ENCODE peak calls at places on chromosomes 1 and 21, in six cellular contexts. One of them, this sample, is unnamed.

GRCh38 chr1:16371725-16372124 is 4.7 kb downstream of the SZRD1 start:
- DNase-seq in CD4-positive, alpha-beta memory T cell: no peak
- DNase-seq in HT1080: peak; percentile 87
- DNase-seq in activated naive CD4-positive, alpha-beta T cell treated with Interleukin-2 at 50 U/mL for 16 hours: no peak
- DNase-seq in H9: no peak
- DNase-seq in AG10803: peak; percentile 69
- DNase-seq in this sample: no peak

GRCh38 chr1:6587261-6588005 is 7.6 kb downstream of the ZBTB48 start:
- DNase-seq in CD4-positive, alpha-beta memory T cell: no peak
- DNase-seq in activated naive CD4-positive, alpha-beta T cell treated with Interleukin-2 at 50 U/mL for 16 hours: no peak
- DNase-seq in H9: no peak
- DNase-seq in AG10803: no peak
- DNase-seq in HT1080: peak; percentile 28
- DNase-seq in this sample: no peak

GRCh38 chr1:51792864-51793263 is 85.7 kb downstream of the NRDC start:
- DNase-seq in HT1080: peak; percentile 69
- DNase-seq in activated naive CD4-positive, alpha-beta T cell treated with Interleukin-2 at 50 U/mL for 16 hours: no peak
- DNase-seq in H9: no peak
- DNase-seq in CD4-positive, alpha-beta memory T cell: no peak
- DNase-seq in AG10803: peak; percentile 65
- DNase-seq in this sample: no peak

GRCh38 chr1:100400332-100400933 is 48.1 kb downstream of the CDC14A start:
- DNase-seq in H9: peak; percentile 41
- DNase-seq in CD4-positive, alpha-beta memory T cell: peak; percentile 87
- DNase-seq in activated naive CD4-positive, alpha-beta T cell treated with Interleukin-2 at 50 U/mL for 16 hours: peak; percentile 45
- DNase-seq in AG10803: no peak
- DNase-seq in HT1080: peak; percentile 46
- DNase-seq in this sample: no peak

GRCh38 chr1:216193839-216194443 is 229.3 kb downstream of the USH2A start:
- DNase-seq in HT1080: no peak
- DNase-seq in H9: peak; percentile 37
- DNase-seq in AG10803: no peak
- DNase-seq in activated naive CD4-positive, alpha-beta T cell treated with Interleukin-2 at 50 U/mL for 16 hours: no peak
- DNase-seq in CD4-positive, alpha-beta memory T cell: no peak
- DNase-seq in this sample: no peak

GRCh38 chr1:6447016-6447817 is 18.8 kb downstream of the TNFRSF25 start:
- DNase-seq in activated naive CD4-positive, alpha-beta T cell treated with Interleukin-2 at 50 U/mL for 16 hours: no peak
- DNase-seq in CD4-positive, alpha-beta memory T cell: no peak
- DNase-seq in H9: peak; percentile 83
- DNase-seq in AG10803: no peak
- DNase-seq in HT1080: no peak
- DNase-seq in this sample: no peak

GRCh38 chr1:168920456-168921094 is 185.9 kb upstream of the ATP1B1 start:
- DNase-seq in AG10803: peak; percentile 1
- DNase-seq in activated naive CD4-positive, alpha-beta T cell treated with Interleukin-2 at 50 U/mL for 16 hours: no peak
- DNase-seq in H9: no peak
- DNase-seq in HT1080: peak; percentile 55
- DNase-seq in CD4-positive, alpha-beta memory T cell: no peak
- DNase-seq in this sample: no peak

GRCh38 chr1:32242341-32242851 is 4.6 kb upstream of the FAM167B start:
- DNase-seq in activated naive CD4-positive, alpha-beta T cell treated with Interleukin-2 at 50 U/mL for 16 hours: no peak
- DNase-seq in CD4-positive, alpha-beta memory T cell: no peak
- DNase-seq in H9: peak; percentile 50
- DNase-seq in HT1080: no peak
- DNase-seq in AG10803: peak; percentile 32
- DNase-seq in this sample: no peak

GRCh38 chr1:24717867-24718650 is 27.2 kb upstream of the CLIC4 start:
- DNase-seq in activated naive CD4-positive, alpha-beta T cell treated with Interleukin-2 at 50 U/mL for 16 hours: no peak
- DNase-seq in AG10803: no peak
- DNase-seq in HT1080: no peak
- DNase-seq in CD4-positive, alpha-beta memory T cell: no peak
- DNase-seq in H9: no peak
- DNase-seq in this sample: no peak

GRCh38 chr21:43283136-43283924 is 114.5 kb downstream of the CRYAA start:
- DNase-seq in CD4-positive, alpha-beta memory T cell: no peak
- DNase-seq in activated naive CD4-positive, alpha-beta T cell treated with Interleukin-2 at 50 U/mL for 16 hours: no peak
- DNase-seq in AG10803: peak; percentile 14
- DNase-seq in HT1080: no peak
- DNase-seq in H9: no peak
- DNase-seq in this sample: no peak

GRCh38 chr1:3032970-3033794 is 11.9 kb downstream of the ACTRT2 start:
- DNase-seq in activated naive CD4-positive, alpha-beta T cell treated with Interleukin-2 at 50 U/mL for 16 hours: peak; percentile 3
- DNase-seq in HT1080: no peak
- DNase-seq in CD4-positive, alpha-beta memory T cell: peak; percentile 54
- DNase-seq in H9: no peak
- DNase-seq in AG10803: no peak
- DNase-seq in this sample: no peak

GRCh38 chr1:12501661-12502060 is 116.3 kb downstream of the DHRS3 start:
- DNase-seq in H9: no peak
- DNase-seq in AG10803: peak; percentile 63
- DNase-seq in activated naive CD4-positive, alpha-beta T cell treated with Interleukin-2 at 50 U/mL for 16 hours: no peak
- DNase-seq in HT1080: peak; percentile 87
- DNase-seq in CD4-positive, alpha-beta memory T cell: no peak
- DNase-seq in this sample: no peak

GRCh38 chr1:94714552-94714951 is 105.6 kb upstream of the SLC44A3 start:
- DNase-seq in HT1080: no peak
- DNase-seq in CD4-positive, alpha-beta memory T cell: no peak
- DNase-seq in H9: no peak
- DNase-seq in AG10803: no peak
- DNase-seq in activated naive CD4-positive, alpha-beta T cell treated with Interleukin-2 at 50 U/mL for 16 hours: no peak
- DNase-seq in this sample: no peak

GRCh38 chr21:32844653-32845443 is 73.3 kb upstream of the PAXBP1 start:
- DNase-seq in H9: no peak
- DNase-seq in HT1080: peak; percentile 31
- DNase-seq in CD4-positive, alpha-beta memory T cell: no peak
- DNase-seq in AG10803: peak; percentile 94
- DNase-seq in activated naive CD4-positive, alpha-beta T cell treated with Interleukin-2 at 50 U/mL for 16 hours: no peak
- DNase-seq in this sample: no peak

GRCh38 chr1:248782311-248782887 is 26.8 kb upstream of the LYPD8 start:
- DNase-seq in CD4-positive, alpha-beta memory T cell: no peak
- DNase-seq in AG10803: no peak
- DNase-seq in H9: no peak
- DNase-seq in HT1080: no peak
- DNase-seq in activated naive CD4-positive, alpha-beta T cell treated with Interleukin-2 at 50 U/mL for 16 hours: no peak
- DNase-seq in this sample: no peak

GRCh38 chr1:23098463-23099170 is 70.0 kb downstream of the LUZP1 start:
- DNase-seq in H9: peak; percentile 71
- DNase-seq in HT1080: peak; percentile 73
- DNase-seq in CD4-positive, alpha-beta memory T cell: peak; percentile 65
- DNase-seq in AG10803: peak; percentile 71
- DNase-seq in activated naive CD4-positive, alpha-beta T cell treated with Interleukin-2 at 50 U/mL for 16 hours: peak; percentile 60
- DNase-seq in this sample: peak; percentile 44

GRCh38 chr21:45989355-45990048 is 7.9 kb downstream of the COL6A1 start:
- DNase-seq in activated naive CD4-positive, alpha-beta T cell treated with Interleukin-2 at 50 U/mL for 16 hours: no peak
- DNase-seq in AG10803: no peak
- DNase-seq in HT1080: no peak
- DNase-seq in CD4-positive, alpha-beta memory T cell: no peak
- DNase-seq in H9: no peak
- DNase-seq in this sample: no peak

GRCh38 chr1:1703796-1704195 is 11.2 kb upstream of the SLC35E2B start:
- DNase-seq in activated naive CD4-positive, alpha-beta T cell treated with Interleukin-2 at 50 U/mL for 16 hours: no peak
- DNase-seq in CD4-positive, alpha-beta memory T cell: no peak
- DNase-seq in AG10803: no peak
- DNase-seq in H9: no peak
- DNase-seq in HT1080: no peak
- DNase-seq in this sample: no peak

GRCh38 chr1:11535761-11536572 is 57.0 kb downstream of the DISP3 start:
- DNase-seq in CD4-positive, alpha-beta memory T cell: no peak
- DNase-seq in H9: no peak
- DNase-seq in activated naive CD4-positive, alpha-beta T cell treated with Interleukin-2 at 50 U/mL for 16 hours: no peak
- DNase-seq in AG10803: no peak
- DNase-seq in HT1080: peak; percentile 23
- DNase-seq in this sample: no peak

GRCh38 chr1:223684488-223684792 is 18.9 kb upstream of the CAPN8 start:
- DNase-seq in activated naive CD4-positive, alpha-beta T cell treated with Interleukin-2 at 50 U/mL for 16 hours: no peak
- DNase-seq in AG10803: no peak
- DNase-seq in H9: no peak
- DNase-seq in HT1080: no peak
- DNase-seq in CD4-positive, alpha-beta memory T cell: no peak
- DNase-seq in this sample: no peak

GRCh38 chr1:215282557-215282956 is 200.0 kb downstream of the KCNK2 start:
- DNase-seq in AG10803: no peak
- DNase-seq in CD4-positive, alpha-beta memory T cell: no peak
- DNase-seq in H9: no peak
- DNase-seq in HT1080: peak; percentile 49
- DNase-seq in activated naive CD4-positive, alpha-beta T cell treated with Interleukin-2 at 50 U/mL for 16 hours: no peak
- DNase-seq in this sample: no peak

GRCh38 chr1:48084826-48085225 is 87.6 kb upstream of the TRABD2B start:
- DNase-seq in AG10803: no peak
- DNase-seq in CD4-positive, alpha-beta memory T cell: no peak
- DNase-seq in H9: no peak
- DNase-seq in activated naive CD4-positive, alpha-beta T cell treated with Interleukin-2 at 50 U/mL for 16 hours: no peak
- DNase-seq in HT1080: no peak
- DNase-seq in this sample: no peak